ENCODE peak calls at places on chromosomes 16 and 17, in eight cellular contexts. One of them, this sample, is unnamed.

GRCh38 chr16:48091077-48091476 is 64.7 kb downstream of the ABCC12 start:
- DNase-seq in lung microvascular endothelial cell: no peak
- DNase-seq in activated T-cell treated with anti-CD3 and anti-CD28 coated beads for 24 hours: no peak
- DNase-seq in germinal center: no peak
- DNase-seq in adrenal gland: no peak
- DNase-seq in IMR-90: no peak
- DNase-seq in HuH-7.5: no peak
- DNase-seq in SK-N-MC: no peak
- DNase-seq in this sample: no peak

GRCh38 chr16:54783980-54784379 is 146.7 kb upstream of the IRX5 start:
- DNase-seq in lung microvascular endothelial cell: no peak
- DNase-seq in activated T-cell treated with anti-CD3 and anti-CD28 coated beads for 24 hours: no peak
- DNase-seq in germinal center: no peak
- DNase-seq in adrenal gland: no peak
- DNase-seq in IMR-90: no peak
- DNase-seq in HuH-7.5: no peak
- DNase-seq in SK-N-MC: no peak
- DNase-seq in this sample: no peak

GRCh38 chr16:1349351-1349750 is 2.3 kb downstream of the TSR3 start:
- DNase-seq in lung microvascular endothelial cell: no peak
- DNase-seq in activated T-cell treated with anti-CD3 and anti-CD28 coated beads for 24 hours: no peak
- DNase-seq in germinal center: no peak
- DNase-seq in adrenal gland: no peak
- DNase-seq in IMR-90: no peak
- DNase-seq in HuH-7.5: no peak
- DNase-seq in SK-N-MC: no peak
- DNase-seq in this sample: no peak

GRCh38 chr17:73308017-73308823 is 3.6 kb downstream of the CDC42EP4 start:
- DNase-seq in lung microvascular endothelial cell: no peak
- DNase-seq in activated T-cell treated with anti-CD3 and anti-CD28 coated beads for 24 hours: no peak
- DNase-seq in germinal center: no peak
- DNase-seq in adrenal gland: peak
- DNase-seq in IMR-90: peak
- DNase-seq in HuH-7.5: peak
- DNase-seq in SK-N-MC: no peak
- DNase-seq in this sample: no peak

GRCh38 chr17:48335858-48336500 is 94.0 kb downstream of the SKAP1 start:
- DNase-seq in lung microvascular endothelial cell: peak
- DNase-seq in activated T-cell treated with anti-CD3 and anti-CD28 coated beads for 24 hours: no peak
- DNase-seq in germinal center: peak
- DNase-seq in adrenal gland: no peak
- DNase-seq in IMR-90: peak
- DNase-seq in HuH-7.5: no peak
- DNase-seq in SK-N-MC: peak
- DNase-seq in this sample: no peak

GRCh38 chr17:44887971-44888955 is 11.0 kb downstream of the EFTUD2 start:
- DNase-seq in lung microvascular endothelial cell: no peak
- DNase-seq in activated T-cell treated with anti-CD3 and anti-CD28 coated beads for 24 hours: no peak
- DNase-seq in germinal center: no peak
- DNase-seq in adrenal gland: no peak
- DNase-seq in IMR-90: no peak
- DNase-seq in HuH-7.5: no peak
- DNase-seq in SK-N-MC: no peak
- DNase-seq in this sample: no peak

GRCh38 chr16:56734429-56734828 is 4.5 kb downstream of the NUP93 start:
- DNase-seq in lung microvascular endothelial cell: no peak
- DNase-seq in activated T-cell treated with anti-CD3 and anti-CD28 coated beads for 24 hours: no peak
- DNase-seq in germinal center: no peak
- DNase-seq in adrenal gland: no peak
- DNase-seq in IMR-90: peak
- DNase-seq in HuH-7.5: no peak
- DNase-seq in SK-N-MC: no peak
- DNase-seq in this sample: no peak

GRCh38 chr16:31177136-31177535 is 2.8 kb upstream of the FUS start:
- DNase-seq in lung microvascular endothelial cell: no peak
- DNase-seq in activated T-cell treated with anti-CD3 and anti-CD28 coated beads for 24 hours: peak
- DNase-seq in germinal center: no peak
- DNase-seq in adrenal gland: peak
- DNase-seq in IMR-90: peak
- DNase-seq in HuH-7.5: no peak
- DNase-seq in SK-N-MC: no peak
- DNase-seq in this sample: no peak

GRCh38 chr16:11052080-11052808 is 107.9 kb downstream of the CLEC16A start:
- DNase-seq in lung microvascular endothelial cell: no peak
- DNase-seq in activated T-cell treated with anti-CD3 and anti-CD28 coated beads for 24 hours: peak
- DNase-seq in germinal center: peak
- DNase-seq in adrenal gland: no peak
- DNase-seq in IMR-90: no peak
- DNase-seq in HuH-7.5: no peak
- DNase-seq in SK-N-MC: no peak
- DNase-seq in this sample: no peak

GRCh38 chr16:28288117-28288516 is 4.2 kb upstream of the SBK1 start:
- DNase-seq in lung microvascular endothelial cell: no peak
- DNase-seq in activated T-cell treated with anti-CD3 and anti-CD28 coated beads for 24 hours: no peak
- DNase-seq in germinal center: no peak
- DNase-seq in adrenal gland: no peak
- DNase-seq in IMR-90: no peak
- DNase-seq in HuH-7.5: no peak
- DNase-seq in SK-N-MC: no peak
- DNase-seq in this sample: no peak

GRCh38 chr17:73453090-73453489 is 141.3 kb upstream of the CDC42EP4 start:
- DNase-seq in lung microvascular endothelial cell: no peak
- DNase-seq in activated T-cell treated with anti-CD3 and anti-CD28 coated beads for 24 hours: no peak
- DNase-seq in germinal center: no peak
- DNase-seq in adrenal gland: no peak
- DNase-seq in IMR-90: no peak
- DNase-seq in HuH-7.5: no peak
- DNase-seq in SK-N-MC: no peak
- DNase-seq in this sample: no peak

GRCh38 chr16:31105677-31106213 is 2.4 kb upstream of the BCKDK start:
- DNase-seq in lung microvascular endothelial cell: peak
- DNase-seq in activated T-cell treated with anti-CD3 and anti-CD28 coated beads for 24 hours: peak
- DNase-seq in germinal center: peak
- DNase-seq in adrenal gland: peak
- DNase-seq in IMR-90: no peak
- DNase-seq in HuH-7.5: peak
- DNase-seq in SK-N-MC: no peak
- DNase-seq in this sample: peak

GRCh38 chr17:45749831-45750335 is 34.2 kb upstream of the CRHR1 start:
- DNase-seq in lung microvascular endothelial cell: no peak
- DNase-seq in activated T-cell treated with anti-CD3 and anti-CD28 coated beads for 24 hours: no peak
- DNase-seq in germinal center: no peak
- DNase-seq in adrenal gland: no peak
- DNase-seq in IMR-90: no peak
- DNase-seq in HuH-7.5: no peak
- DNase-seq in SK-N-MC: no peak
- DNase-seq in this sample: no peak

GRCh38 chr17:11980813-11981212 is 16.5 kb downstream of the ZNF18 start:
- DNase-seq in lung microvascular endothelial cell: peak
- DNase-seq in activated T-cell treated with anti-CD3 and anti-CD28 coated beads for 24 hours: no peak
- DNase-seq in germinal center: no peak
- DNase-seq in adrenal gland: no peak
- DNase-seq in IMR-90: no peak
- DNase-seq in HuH-7.5: no peak
- DNase-seq in SK-N-MC: no peak
- DNase-seq in this sample: no peak

GRCh38 chr17:21252875-21253645 is at the start of gene NATD1:
- DNase-seq in lung microvascular endothelial cell: peak
- DNase-seq in activated T-cell treated with anti-CD3 and anti-CD28 coated beads for 24 hours: peak
- DNase-seq in germinal center: peak
- DNase-seq in adrenal gland: peak
- DNase-seq in IMR-90: peak
- DNase-seq in HuH-7.5: peak
- DNase-seq in SK-N-MC: no peak
- DNase-seq in this sample: no peak

GRCh38 chr17:3221850-3222249 is 14.4 kb downstream of the OR1A1 start:
- DNase-seq in lung microvascular endothelial cell: no peak
- DNase-seq in activated T-cell treated with anti-CD3 and anti-CD28 coated beads for 24 hours: no peak
- DNase-seq in germinal center: no peak
- DNase-seq in adrenal gland: no peak
- DNase-seq in IMR-90: no peak
- DNase-seq in HuH-7.5: no peak
- DNase-seq in SK-N-MC: no peak
- DNase-seq in this sample: no peak

GRCh38 chr17:64259922-64260321 is 3.1 kb downstream of the TEX2 start:
- DNase-seq in lung microvascular endothelial cell: no peak
- DNase-seq in activated T-cell treated with anti-CD3 and anti-CD28 coated beads for 24 hours: no peak
- DNase-seq in germinal center: no peak
- DNase-seq in adrenal gland: peak
- DNase-seq in IMR-90: peak
- DNase-seq in HuH-7.5: no peak
- DNase-seq in SK-N-MC: no peak
- DNase-seq in this sample: no peak

GRCh38 chr17:38598536-38598935 is 7.2 kb downstream of the SRCIN1 start:
- DNase-seq in lung microvascular endothelial cell: peak
- DNase-seq in activated T-cell treated with anti-CD3 and anti-CD28 coated beads for 24 hours: no peak
- DNase-seq in germinal center: peak
- DNase-seq in adrenal gland: peak
- DNase-seq in IMR-90: peak
- DNase-seq in HuH-7.5: no peak
- DNase-seq in SK-N-MC: peak
- DNase-seq in this sample: no peak

GRCh38 chr16:16096161-16096857 is 127.0 kb downstream of the ABCC6 start:
- DNase-seq in lung microvascular endothelial cell: no peak
- DNase-seq in activated T-cell treated with anti-CD3 and anti-CD28 coated beads for 24 hours: no peak
- DNase-seq in germinal center: peak
- DNase-seq in adrenal gland: peak
- DNase-seq in IMR-90: peak
- DNase-seq in HuH-7.5: no peak
- DNase-seq in SK-N-MC: no peak
- DNase-seq in this sample: no peak

GRCh38 chr17:35499548-35499947 is 37.9 kb downstream of the SLFN12L start:
- DNase-seq in lung microvascular endothelial cell: no peak
- DNase-seq in activated T-cell treated with anti-CD3 and anti-CD28 coated beads for 24 hours: no peak
- DNase-seq in germinal center: no peak
- DNase-seq in adrenal gland: no peak
- DNase-seq in IMR-90: no peak
- DNase-seq in HuH-7.5: no peak
- DNase-seq in SK-N-MC: no peak
- DNase-seq in this sample: no peak

GRCh38 chr16:67423634-67424575 is 7.0 kb upstream of the HSD11B2 start:
- DNase-seq in lung microvascular endothelial cell: no peak
- DNase-seq in activated T-cell treated with anti-CD3 and anti-CD28 coated beads for 24 hours: no peak
- DNase-seq in germinal center: no peak
- DNase-seq in adrenal gland: no peak
- DNase-seq in IMR-90: no peak
- DNase-seq in HuH-7.5: no peak
- DNase-seq in SK-N-MC: no peak
- DNase-seq in this sample: no peak

GRCh38 chr16:50669741-50670140 is 11.4 kb downstream of the SNX20 start:
- DNase-seq in lung microvascular endothelial cell: no peak
- DNase-seq in activated T-cell treated with anti-CD3 and anti-CD28 coated beads for 24 hours: no peak
- DNase-seq in germinal center: no peak
- DNase-seq in adrenal gland: no peak
- DNase-seq in IMR-90: no peak
- DNase-seq in HuH-7.5: no peak
- DNase-seq in SK-N-MC: no peak
- DNase-seq in this sample: no peak

This sample was measured in osteocyte.